ENCODE peak calls at places on chromosomes 6 and 20, in four cellular contexts. J, X, W and C are unnamed samples. For H3K4me1, the result is how much of the 10 kb centered on the place peaks cover.

GRCh38 chr6:164129218-164129617 is 714.7 kb downstream of the QKI start:
- DNase-seq in W (no peak), X (no peak), J (no peak), C (no peak)

GRCh38 chr6:79671605-79672266 is 40.6 kb downstream of the SH3BGRL2 start:
- DNase-seq in X (peak), J (peak), W (no peak), C (peak)

GRCh38 chr6:55643868-55644267 is 64.9 kb upstream of the HMGCLL1 start:
- DNase-seq in X (no peak), J (no peak), W (no peak), C (no peak)

GRCh38 chr6:109053285-109053684 is 41.4 kb downstream of the SESN1 start:
- DNase-seq in J (no peak), W (no peak), X (no peak), C (no peak)

GRCh38 chr6:25169551-25170335 is 109.4 kb upstream of the CARMIL1 start:
- DNase-seq in J (no peak), X (no peak), W (no peak), C (no peak)

GRCh38 chr6:108120311-108120710 is 45.5 kb upstream of the NR2E1 start:
- DNase-seq in W (no peak), J (no peak), X (no peak), C (no peak)

GRCh38 chr6:15423286-15423957 is 177.6 kb downstream of the JARID2 start:
- DNase-seq in X (no peak), J (no peak), W (no peak), C (no peak)

GRCh38 chr6:169800668-169801395 is 49.4 kb downstream of the ERMARD start:
- DNase-seq in W (peak), X (peak), J (no peak), C (peak)

GRCh38 chr6:33983721-33984465 is 162.0 kb downstream of the GRM4 start:
- DNase-seq in J (no peak), W (no peak), X (no peak), C (no peak)

GRCh38 chr6:97470322-97470721 is 187.3 kb upstream of the MMS22L start:
- DNase-seq in W (no peak), X (no peak), J (no peak), C (no peak)

GRCh38 chr6:13357551-13358075 is 29.3 kb upstream of the TBC1D7 start:
- DNase-seq in W (no peak), X (no peak), J (peak), C (peak)

GRCh38 chr6:128739112-128739511 is 143.8 kb upstream of the LAMA2 start:
- DNase-seq in J (no peak), X (peak), W (no peak), C (no peak)

GRCh38 chr6:164690241-164690640 is 619.2 kb downstream of the C6orf118 start:
- DNase-seq in W (no peak), X (no peak), J (no peak), C (no peak)

GRCh38 chr20:60294627-60295026 is 336.4 kb downstream of the CDH26 start:
- DNase-seq in W (no peak), X (no peak), J (no peak), C (no peak)

GRCh38 chr6:35052694-35053565 is 88.2 kb downstream of the TCP11 start:
- DNase-seq in X (no peak), W (peak), J (peak), C (no peak)

GRCh38 chr6:113447088-113447831 is 409.9 kb upstream of the MARCKS start:
- DNase-seq in J (no peak), X (no peak), W (no peak), C (no peak)

GRCh38 chr6:169253745-169254238 is at the start of gene THBS2:
- DNase-seq in J (peak), X (no peak), W (no peak), C (no peak)

GRCh38 chr20:53165452-53165851 is 193.3 kb downstream of the TSHZ2 start:
- DNase-seq in J (no peak), W (no peak), X (no peak), C (no peak)

GRCh38 chr6:54920628-54921027 is 74.1 kb downstream of the FAM83B start:
- DNase-seq in W (no peak), J (no peak), X (no peak), C (no peak)

GRCh38 chr6:45617441-45617840 is 239.7 kb upstream of the SUPT3H start:
- DNase-seq in W (no peak), X (no peak), J (no peak), C (peak)

GRCh38 chr6:45378324-45378926 is 691 bp upstream of the SUPT3H start:
- DNase-seq in J (peak), W (no peak), X (no peak), C (no peak)

GRCh38 chr20:14882846-14883245 is 545.4 kb upstream of the FLRT3 start:
- DNase-seq in X (no peak), W (no peak), J (no peak), C (no peak)
- H3K4me1 ChIP-seq in X (under half), W (under half), J (under half), C (under half)

GRCh38 chr6:28880519-28880893 is 43.3 kb downstream of the TRIM27 start:
- DNase-seq in X (no peak), W (no peak), J (no peak), C (no peak)

GRCh38 chr6:28888097-28888496 is 35.7 kb downstream of the TRIM27 start:
- DNase-seq in X (no peak), J (no peak), W (no peak), C (no peak)

GRCh38 chr6:28880894-28881780 is 42.6 kb downstream of the TRIM27 start:
- DNase-seq in J (peak), W (peak), X (peak), C (peak)

GRCh38 chr6:28885149-28885738 is 38.5 kb downstream of the TRIM27 start:
- DNase-seq in W (no peak), X (no peak), J (no peak), C (no peak)

GRCh38 chr6:28884423-28885148 is 39.2 kb downstream of the TRIM27 start:
- DNase-seq in J (no peak), X (no peak), W (no peak), C (no peak)
- H3K4me3 ChIP-seq in J (no peak), X (no peak), W (no peak), C (no peak)

GRCh38 chr6:27891300-27891913 is 20.8 kb downstream of the OR2B2 start:
- DNase-seq in W (no peak), X (no peak), J (no peak), C (no peak)

GRCh38 chr6:27894839-27895762 is 17.1 kb downstream of the OR2B2 start:
- DNase-seq in W (peak), X (peak), J (peak), C (peak)

GRCh38 chr6:27892596-27893058 is 19.6 kb downstream of the OR2B2 start:
- DNase-seq in J (no peak), X (no peak), W (no peak), C (no peak)

GRCh38 chr6:27893836-27894807 is 18.1 kb downstream of the OR2B2 start:
- DNase-seq in J (peak), X (peak), W (peak), C (peak)

DNA sequence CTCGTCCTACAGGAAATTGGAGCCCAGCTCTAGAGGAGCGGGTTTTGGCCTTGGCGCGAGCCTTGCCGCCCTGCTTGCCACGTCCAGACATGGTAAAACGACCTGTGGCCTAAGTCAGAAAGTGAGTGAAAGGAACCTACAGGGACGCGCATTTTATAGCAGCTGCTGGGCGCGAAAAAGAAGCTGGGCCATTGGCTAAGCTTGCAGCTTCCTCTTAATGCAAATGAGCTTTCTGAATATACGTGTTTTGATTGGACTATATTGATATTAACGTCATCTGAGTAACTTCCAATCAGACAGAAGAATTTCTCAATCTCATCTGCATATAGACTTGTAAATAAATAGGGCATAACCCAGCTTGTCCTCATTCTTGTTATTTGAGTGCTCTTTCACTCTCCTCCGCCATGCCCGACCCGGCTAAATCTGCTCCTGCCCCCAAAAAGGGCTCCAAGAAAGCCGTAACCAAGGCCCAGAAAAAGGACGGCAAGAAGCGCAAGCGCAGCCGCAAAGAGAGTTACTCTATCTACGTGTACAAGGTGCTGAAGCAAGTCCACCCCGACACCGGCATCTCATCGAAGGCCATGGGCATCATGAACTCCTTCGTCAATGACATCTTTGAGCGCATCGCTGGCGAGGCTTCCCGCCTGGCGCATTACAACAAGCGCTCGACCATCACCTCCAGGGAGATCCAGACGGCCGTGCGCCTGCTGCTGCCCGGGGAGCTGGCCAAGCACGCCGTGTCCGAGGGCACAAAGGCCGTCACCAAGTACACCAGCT is 18.9 kb downstream of the OR2B2 start:
- DNase-seq in W (peak), J (peak), X (peak), C (peak)
- H3K4me1 ChIP-seq in W (under half), J (under half), X (under half), C (under half)

DNA sequence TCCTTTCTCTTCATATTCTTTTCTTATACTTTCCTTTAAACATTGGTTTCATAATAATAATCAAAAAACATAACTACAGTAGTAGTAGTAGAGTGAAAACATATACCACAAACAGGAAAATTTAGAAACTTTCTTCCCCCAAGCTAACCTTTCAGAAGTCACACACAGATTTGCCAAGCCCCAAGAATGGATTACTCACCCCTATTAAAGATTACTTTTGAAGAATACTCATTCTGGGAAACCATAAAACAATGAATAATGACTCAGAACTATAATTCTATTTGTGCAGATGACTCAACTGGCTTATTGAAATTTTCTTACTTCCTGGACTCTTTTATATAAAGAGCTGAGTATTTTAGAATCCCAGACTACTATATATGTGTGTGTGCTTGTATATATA is 119.4 kb upstream of the GJE1 start:
- DNase-seq in W (no peak), X (no peak), J (no peak), C (no peak)
- H3K4me3 ChIP-seq in W (no peak), X (no peak), J (no peak), C (no peak)

DNA sequence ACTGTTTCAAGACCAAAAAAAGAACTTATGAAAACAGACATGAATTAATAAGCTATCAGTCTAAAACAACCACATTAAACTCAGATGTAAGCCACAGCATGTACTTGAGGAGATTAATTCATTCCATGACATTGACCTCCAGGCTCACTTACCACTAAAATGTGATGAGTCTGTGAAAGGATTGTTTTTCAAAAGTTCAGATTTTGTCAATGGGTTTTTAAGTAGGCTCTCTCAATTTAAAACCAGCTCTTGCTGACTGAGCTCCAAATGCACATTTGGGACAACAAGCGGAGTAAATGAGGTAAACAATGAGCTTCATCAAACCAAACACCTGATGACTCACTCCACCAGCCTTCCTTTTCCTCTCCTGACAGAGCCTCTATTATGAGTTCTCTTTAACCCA is 197.0 kb downstream of the SIM1 start:
- DNase-seq in J (no peak), X (no peak), W (no peak), C (no peak)
- H3K4me1 ChIP-seq in J (under half), X (under half), W (under half), C (under half)

DNA sequence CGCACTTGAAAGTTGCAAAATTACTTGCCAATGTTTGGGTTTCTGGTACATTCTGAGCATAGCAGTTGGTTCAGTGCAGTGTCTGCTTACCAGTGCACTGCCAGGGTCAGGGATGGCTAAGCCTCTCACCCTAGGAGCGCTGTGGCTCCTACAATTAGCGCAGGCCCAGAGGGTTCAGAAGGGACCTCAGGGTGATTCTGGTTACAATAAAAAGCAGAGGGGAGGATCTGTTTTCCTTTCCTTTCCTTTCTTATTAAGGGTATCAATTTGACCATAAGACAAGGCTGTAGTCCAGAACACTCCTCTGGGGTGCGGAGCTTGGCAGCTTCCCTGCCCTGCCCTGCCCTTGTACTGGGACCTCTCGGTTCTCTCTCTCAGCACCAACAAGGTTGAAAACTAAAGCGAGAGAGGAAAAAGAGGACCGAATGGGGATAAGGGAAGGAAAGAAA is 2.6 kb downstream of the MAFB start:
- DNase-seq in W (no peak), J (no peak), X (no peak), C (no peak)
- H3K4me3 ChIP-seq in W (peak), J (peak), X (no peak), C (no peak)

GRCh38 chr6:151263967-151264366 is 24.2 kb downstream of the AKAP12 start:
- DNase-seq in X (no peak), J (peak), W (peak), C (no peak)

GRCh38 chr6:151257984-151258445 is 18.2 kb downstream of the AKAP12 start:
- DNase-seq in J (no peak), W (no peak), X (no peak), C (no peak)

GRCh38 chr6:151255811-151256210 is 16.0 kb downstream of the AKAP12 start:
- DNase-seq in X (no peak), J (no peak), W (no peak), C (no peak)

GRCh38 chr6:151263035-151263434 is 23.3 kb downstream of the AKAP12 start:
- DNase-seq in J (no peak), X (no peak), W (no peak), C (no peak)

GRCh38 chr6:151260191-151260590 is 20.4 kb downstream of the AKAP12 start:
- DNase-seq in X (no peak), J (peak), W (no peak), C (no peak)
- H3K4me1 ChIP-seq in X (under half), J (under half), W (under half), C (under half)

GRCh38 chr6:12232821-12233220 is 57.3 kb upstream of the EDN1 start:
- DNase-seq in X (no peak), J (no peak), W (no peak), C (no peak)
- H3K4me3 ChIP-seq in X (no peak), J (no peak), W (no peak), C (no peak)